ENCODE peak calls at places on chromosome 17, in five cellular contexts. Q, L, O, V and Z are unnamed samples.

GRCh38 chr17:82605939-82606600 is 42.2 kb downstream of the WDR45B start:
- DNase-seq in L (no peak), Q (no peak), V (no peak), O (no peak), Z (no peak)

GRCh38 chr17:752620-753219 is 656 bp upstream of the GEMIN4 start:
- DNase-seq in O (peak), Q (peak), V (peak), L (peak), Z (no peak)

GRCh38 chr17:67718325-67718941 is 697 bp downstream of the NOL11 start:
- DNase-seq in V (peak), Q (peak), O (peak), L (no peak), Z (no peak)

GRCh38 chr17:78368854-78369495 is 9.1 kb upstream of the SOCS3 start:
- DNase-seq in Q (no peak), V (peak), L (no peak), O (no peak), Z (no peak)

GRCh38 chr17:15482476-15482875 is 15.1 kb upstream of the CDRT4 start:
- DNase-seq in V (no peak), Q (no peak), O (no peak), L (no peak), Z (no peak)

GRCh38 chr17:2101448-2102257 is 46.8 kb downstream of the HIC1 start:
- DNase-seq in Q (no peak), O (no peak), V (no peak), L (no peak), Z (no peak)

GRCh38 chr17:77948690-77949114 is 9.8 kb upstream of the TNRC6C start:
- DNase-seq in L (peak), O (peak), V (peak), Q (peak), Z (no peak)

GRCh38 chr17:32523827-32524552 is 37.2 kb downstream of the CDK5R1 start:
- DNase-seq in O (no peak), L (no peak), V (no peak), Q (no peak), Z (no peak)

GRCh38 chr17:56592487-56593072 is 919 bp upstream of the NOG start:
- DNase-seq in Q (peak), L (peak), V (peak), O (peak), Z (no peak)

GRCh38 chr17:61411114-61411943 is 11.7 kb downstream of the TBX2 start:
- DNase-seq in V (peak), Q (no peak), O (peak), L (peak), Z (no peak)
- TF ChIP-seq CTCF in V (peak), Q (peak), O (peak), L (no peak), Z (no peak)

GRCh38 chr17:39580082-39580468 is 27.6 kb downstream of the NEUROD2 start:
- DNase-seq in L (no peak), Q (no peak), V (no peak), O (no peak), Z (no peak)

GRCh38 chr17:39578272-39578671 is 29.4 kb downstream of the NEUROD2 start:
- DNase-seq in L (no peak), Q (no peak), V (no peak), O (no peak), Z (no peak)

GRCh38 chr17:39573447-39574298 is 34.0 kb downstream of the NEUROD2 start:
- DNase-seq in V (peak), Q (peak), L (peak), O (peak), Z (no peak)

GRCh38 chr17:39579318-39580081 is 28.2 kb downstream of the NEUROD2 start:
- DNase-seq in Q (peak), V (peak), O (no peak), L (no peak), Z (no peak)

GRCh38 chr17:39576187-39576586 is 31.5 kb downstream of the NEUROD2 start:
- DNase-seq in L (no peak), Q (no peak), V (peak), O (no peak), Z (no peak)
- TF ChIP-seq CTCF in L (no peak), Q (peak), V (peak), O (peak), Z (no peak)

DNA sequence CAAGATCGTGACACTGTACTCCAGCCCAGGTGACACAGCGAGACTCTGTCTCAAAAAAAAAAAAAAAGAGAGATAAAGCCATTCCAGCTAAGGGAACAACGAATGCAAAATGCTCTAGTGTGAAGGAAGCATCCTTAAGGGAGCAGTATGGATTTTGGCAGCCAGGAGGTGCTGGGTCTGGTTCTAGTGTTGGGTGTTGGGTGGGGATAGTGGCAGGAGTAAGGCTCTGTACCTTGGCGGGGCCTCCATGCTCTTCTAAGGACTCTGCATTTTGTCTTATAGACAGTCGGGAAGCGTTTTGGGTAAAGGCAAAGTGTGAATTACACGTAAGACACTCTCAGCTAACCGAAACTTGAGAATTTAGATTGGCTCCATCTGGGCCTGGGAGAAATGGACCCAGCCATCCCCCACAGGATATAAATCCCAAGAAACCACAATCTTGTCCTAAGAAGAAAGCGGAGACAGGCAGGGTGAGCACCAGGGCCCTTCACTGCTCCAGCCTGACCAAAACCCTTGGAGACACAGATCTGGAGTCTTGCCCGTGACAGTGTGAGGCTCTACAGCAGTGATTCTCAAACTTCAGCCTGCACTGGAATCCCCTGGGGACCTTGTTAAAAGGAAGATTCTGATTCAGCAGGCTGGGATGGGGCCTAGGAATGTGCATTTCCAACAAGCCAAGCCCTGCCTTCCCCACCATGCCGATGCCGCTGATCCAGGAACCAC is 33.1 kb upstream of the PHB1 start:
- DNase-seq in L (no peak), V (no peak), O (no peak), Q (no peak), Z (no peak)
- TF ChIP-seq CTCF in L (no peak), V (peak), O (no peak), Q (no peak), Z (no peak)

GRCh38 chr17:30981531-30982519 is 11.0 kb downstream of the RNF135 start:
- DNase-seq in O (no peak), Q (no peak), V (no peak), L (no peak), Z (no peak)
- TF ChIP-seq CTCF in O (no peak), Q (no peak), V (peak), L (no peak), Z (no peak)